ENCODE peak calls at places on chromosomes 13 and 19, in four cellular contexts. K, D, U and Y are unnamed samples.

GRCh38 chr13:98892821-98893220 is 85.0 kb downstream of the DOCK9 start:
- DNase-seq in K (no peak), U (no peak), D (no peak), Y (no peak)

GRCh38 chr19:44747739-44748425 is 626 bp upstream of the BCL3 start:
- DNase-seq in K (peak; percentile 46), U (peak; percentile 25), D (peak; percentile 76), Y (no peak)

GRCh38 chr19:45336696-45337251 is 3.8 kb upstream of the KLC3 start:
- DNase-seq in D (no peak), U (no peak), K (no peak), Y (no peak)

GRCh38 chr13:43411741-43412140 is 375.0 kb downstream of the ENOX1 start:
- DNase-seq in K (no peak), D (no peak), U (no peak), Y (no peak)

GRCh38 chr13:90947976-90948375 is 399.5 kb upstream of the MIR17HG start:
- DNase-seq in D (no peak), K (peak; percentile 48), U (no peak), Y (no peak)

GRCh38 chr13:64928704-64929499 is 2301.2 kb downstream of the PCDH9 start:
- DNase-seq in U (no peak), D (no peak), K (peak; percentile 70), Y (no peak)

GRCh38 chr19:42317535-42317934 is 4.4 kb downstream of the TMEM145 start:
- DNase-seq in K (no peak), U (no peak), D (no peak), Y (no peak)

GRCh38 chr19:2720777-2721569 is at the start of gene DIRAS1:
- DNase-seq in K (no peak), U (no peak), D (no peak), Y (peak; percentile 65)

GRCh38 chr19:45881082-45881908 is 4.6 kb downstream of the IRF2BP1 start:
- DNase-seq in U (no peak), K (no peak), D (no peak), Y (no peak)

GRCh38 chr13:101473458-101473857 is 21.0 kb downstream of the ITGBL1 start:
- DNase-seq in K (peak; percentile 64), U (no peak), D (no peak), Y (no peak)

GRCh38 chr13:30787747-30788535 is 52.6 kb downstream of the ALOX5AP start:
- DNase-seq in K (no peak), U (no peak), D (no peak), Y (no peak)

GRCh38 chr19:16259385-16260159 is 61.9 kb downstream of the AP1M1 start:
- DNase-seq in K (no peak), D (no peak), U (no peak), Y (no peak)

GRCh38 chr19:31589109-31589508 is 239.9 kb upstream of the TSHZ3 start:
- DNase-seq in D (no peak), U (no peak), K (no peak), Y (no peak)

GRCh38 chr19:49690656-49691242 is at the start of gene CPT1C:
- DNase-seq in D (no peak), K (peak; percentile 90), U (peak; percentile 79), Y (peak; percentile 87)

GRCh38 chr19:2636897-2637683 is 65.4 kb downstream of the GNG7 start:
- DNase-seq in K (peak; percentile 58), U (peak; percentile 77), D (peak; percentile 67), Y (peak; percentile 83)

GRCh38 chr13:68056816-68057710 is 826.9 kb upstream of the PCDH9 start:
- DNase-seq in K (peak; percentile 83), D (peak; percentile 1), U (no peak), Y (no peak)

GRCh38 chr19:10230155-10230903 is 802 bp downstream of the S1PR2 start:
- DNase-seq in U (peak; percentile 66), K (no peak), D (no peak), Y (peak; percentile 79)

GRCh38 chr19:40370997-40371801 is 18.8 kb downstream of the HIPK4 start:
- DNase-seq in D (no peak), U (no peak), K (no peak), Y (no peak)

GRCh38 chr19:32563761-32564160 is 17.2 kb upstream of the PDCD5 start:
- DNase-seq in D (no peak), U (no peak), K (no peak), Y (no peak)

GRCh38 chr19:46892252-46893179 is 31.7 kb downstream of the ARHGAP35 start:
- DNase-seq in U (no peak), D (no peak), K (no peak), Y (no peak)

GRCh38 chr13:108961542-108962125 is 332.2 kb downstream of the MYO16 start:
- DNase-seq in D (peak; percentile 4), U (no peak), K (peak; percentile 67), Y (peak; percentile 28)

GRCh38 chr19:12790628-12791344 is 500 bp upstream of the JUNB start:
- DNase-seq in K (peak; percentile 26), D (no peak), U (no peak), Y (no peak)

GRCh38 chr19:33624586-33625153 is 2.9 kb downstream of the CHST8 start:
- DNase-seq in K (no peak), D (no peak), U (no peak), Y (peak; percentile 28)

GRCh38 chr19:11421607-11422098 is 2.5 kb upstream of the RGL3 start:
- DNase-seq in U (peak; percentile 48), D (no peak), K (no peak), Y (peak; percentile 75)

GRCh38 chr13:52158629-52159158 is 703 bp downstream of the NEK3 start:
- DNase-seq in K (peak; percentile 1), U (no peak), D (no peak), Y (no peak)

GRCh38 chr13:109428146-109428545 is 358.2 kb downstream of the IRS2 start:
- DNase-seq in K (no peak), U (no peak), D (no peak), Y (no peak)

GRCh38 chr13:84563611-84564010 is 681.3 kb upstream of the SLITRK1 start:
- DNase-seq in K (no peak), D (no peak), U (no peak), Y (no peak)

GRCh38 chr19:44841255-44841654 is 4.8 kb upstream of the NECTIN2 start:
- DNase-seq in U (no peak), D (no peak), K (no peak), Y (no peak)

GRCh38 chr13:97627566-97627965 is 193.6 kb downstream of the RAP2A start:
- DNase-seq in D (no peak), U (no peak), K (peak; percentile 61), Y (peak; percentile 36)

GRCh38 chr13:54383604-54384003 is 1355.0 kb downstream of the OLFM4 start:
- DNase-seq in K (no peak), U (no peak), D (no peak), Y (no peak)

GRCh38 chr13:110270507-110270906 is 36.5 kb downstream of the COL4A1 start:
- DNase-seq in U (no peak), K (no peak), D (no peak), Y (no peak)

GRCh38 chr13:80783926-80784325 is 443.0 kb upstream of the SPRY2 start:
- DNase-seq in D (no peak), K (no peak), U (no peak), Y (peak; percentile 6)

DNA sequence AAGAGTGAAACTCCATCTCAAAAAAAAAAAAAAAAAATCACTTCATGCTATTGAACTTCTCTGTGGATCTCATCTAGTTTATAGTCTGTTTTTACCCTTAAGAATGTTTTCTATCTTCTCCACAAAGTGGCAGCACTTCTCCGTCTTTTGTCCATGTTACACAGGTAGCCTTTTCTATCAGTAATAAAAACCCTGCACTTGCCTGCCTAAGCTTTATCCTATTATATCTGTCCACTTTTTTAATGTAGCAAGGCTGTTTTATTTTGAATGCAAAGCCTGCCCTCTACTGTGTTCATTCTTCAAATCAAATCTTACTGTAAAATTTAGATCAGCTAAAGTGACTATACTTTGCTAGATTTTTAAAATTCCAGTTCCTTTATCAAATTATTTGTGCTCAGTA is 124.0 kb downstream of the STOML3 start:
- DNase-seq in D (no peak), U (no peak), K (peak; percentile 34), Y (no peak)
- TF ChIP-seq CTCF in D (peak; percentile 11), U (no peak), K (peak; percentile 34), Y (no peak)

GRCh38 chr13:22253107-22253506 is 582.2 kb downstream of the FGF9 start:
- DNase-seq in D (no peak), U (no peak), K (no peak), Y (no peak)

GRCh38 chr13:22252281-22252830 is 581.5 kb downstream of the FGF9 start:
- DNase-seq in U (no peak), K (no peak), D (no peak), Y (no peak)

DNA sequence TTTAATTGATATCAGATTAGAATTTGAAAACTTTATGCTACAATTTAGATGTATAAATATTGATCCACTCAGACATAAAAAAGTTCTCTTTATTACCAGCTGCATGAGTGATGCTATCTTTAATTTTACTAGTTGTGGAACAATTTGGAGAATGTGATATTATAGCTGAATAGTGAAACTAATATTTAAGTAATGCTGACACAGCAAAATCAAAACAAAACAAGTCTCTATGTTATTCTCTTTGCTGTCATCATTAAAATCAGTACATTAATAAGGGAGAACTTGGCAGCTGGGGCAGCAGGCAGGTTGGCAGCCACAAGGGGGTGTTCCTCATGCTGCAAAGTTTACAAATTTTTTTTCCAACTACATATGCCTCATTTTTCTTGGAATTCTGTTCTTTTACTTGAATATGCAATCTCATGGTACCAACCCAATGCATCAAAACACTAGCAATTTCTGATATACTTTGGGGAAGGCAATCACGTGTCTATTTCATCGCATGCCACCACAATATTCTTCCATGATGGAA is 585.3 kb downstream of the FGF9 start:
- DNase-seq in U (no peak), K (no peak), D (no peak), Y (no peak)
- TF ChIP-seq CTCF in U (peak; percentile 53), K (no peak), D (no peak), Y (peak; percentile 24)

GRCh38 chr19:4589579-4590410 is 30.3 kb upstream of the SEMA6B start:
- DNase-seq in U (peak; percentile 56), D (no peak), K (peak; percentile 30), Y (peak; percentile 59)
- TF ChIP-seq CTCF in U (peak; percentile 53), D (peak; percentile 38), K (peak; percentile 64), Y (peak; percentile 59)

GRCh38 chr13:55437162-55437561 is 1703.6 kb upstream of the PRR20A start:
- DNase-seq in U (no peak), K (no peak), D (no peak), Y (no peak)

GRCh38 chr13:55439450-55439849 is 1701.3 kb upstream of the PRR20A start:
- DNase-seq in D (no peak), U (no peak), K (no peak), Y (no peak)

DNA sequence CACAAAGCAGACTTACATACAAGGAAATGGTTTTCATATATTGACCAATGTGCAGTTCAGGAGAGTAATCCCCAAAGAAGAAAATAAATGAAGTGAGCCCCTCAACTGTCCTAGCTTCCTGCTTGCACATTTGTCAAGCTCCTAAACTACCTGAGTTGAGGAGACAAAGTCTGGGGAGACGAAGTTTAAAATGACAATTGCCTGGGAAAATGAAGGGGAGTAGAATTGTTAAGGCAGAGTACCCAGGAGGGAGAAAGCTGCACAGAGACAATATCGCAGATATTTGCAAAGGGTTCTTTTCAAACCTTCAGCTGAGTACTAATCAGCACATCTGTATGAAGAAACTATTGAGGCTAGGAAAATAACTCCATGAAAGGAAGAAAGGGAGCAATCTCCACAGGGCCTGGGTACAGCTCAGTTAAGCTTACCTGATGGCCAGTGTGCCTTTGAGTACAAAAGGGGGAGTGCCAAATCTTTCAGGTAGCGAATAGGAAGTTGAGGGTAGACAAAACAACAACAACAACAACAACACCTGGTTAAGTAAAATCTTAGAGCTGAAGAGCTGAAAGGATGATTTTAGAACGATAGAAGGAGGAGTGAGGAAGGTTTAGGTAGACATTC is 1700.1 kb upstream of the PRR20A start:
- DNase-seq in U (no peak), K (no peak), D (no peak), Y (no peak)
- TF ChIP-seq CTCF in U (no peak), K (no peak), D (no peak), Y (no peak)